ENCODE peak calls at places on chromosomes 6 and 20, in four cellular contexts. U is AG09319, G is esophagus squamous epithelium, O is dorsolateral prefrontal cortex. N is an unnamed sample.

GRCh38 chr6:33850869-33851541 is 47.2 kb upstream of the MLN start:
- DNase-seq in U (no peak), G (no peak), O (no peak), N (no peak)

GRCh38 chr20:41692479-41693135 is 74.4 kb upstream of the CHD6 start:
- DNase-seq in U (no peak), G (peak), O (peak), N (peak)

GRCh38 chr20:13220857-13221297 is at the start of gene ISM1:
- DNase-seq in U (no peak), G (no peak), O (no peak), N (no peak)

GRCh38 chr6:129598244-129599187 is 111.5 kb downstream of the ARHGAP18 start:
- DNase-seq in U (peak), G (no peak), O (no peak), N (peak)

GRCh38 chr6:36177166-36177565 is 19.4 kb upstream of the BRPF3 start:
- DNase-seq in U (no peak), G (no peak), O (no peak), N (no peak)

GRCh38 chr6:138404666-138405337 is 779 bp downstream of the HEBP2 start:
- DNase-seq in U (no peak), G (no peak), O (no peak), N (no peak)

GRCh38 chr6:158653577-158654354 is 3.9 kb downstream of the SYTL3 start:
- DNase-seq in U (no peak), G (no peak), O (no peak), N (no peak)

GRCh38 chr20:63107449-63108200 is 100.9 kb upstream of the BHLHE23 start:
- DNase-seq in U (no peak), G (no peak), O (no peak), N (no peak)

GRCh38 chr6:11206576-11206975 is 25.9 kb downstream of the NEDD9 start:
- DNase-seq in U (no peak), G (no peak), O (no peak), N (no peak)

GRCh38 chr20:6768228-6769185 is 1.0 kb downstream of the BMP2 start:
- DNase-seq in U (no peak), G (no peak), O (peak), N (peak)

GRCh38 chr6:151807513-151808330 is at the start of gene ESR1:
- DNase-seq in U (no peak), G (no peak), O (no peak), N (peak)

GRCh38 chr6:152054441-152054840 is 247.0 kb downstream of the ESR1 start:
- DNase-seq in U (no peak), G (no peak), O (no peak), N (no peak)

GRCh38 chr20:54340667-54341081 is 132.8 kb downstream of the PFDN4 start:
- DNase-seq in U (no peak), G (no peak), O (no peak), N (peak)

GRCh38 chr6:158607411-158608170 is 37.0 kb downstream of the DYNLT1 start:
- DNase-seq in U (no peak), G (no peak), O (no peak), N (peak)

GRCh38 chr6:3603443-3604130 is 146.7 kb upstream of the SLC22A23 start:
- DNase-seq in U (no peak), G (no peak), O (no peak), N (no peak)

GRCh38 chr20:3729811-3730550 is 2.5 kb upstream of the HSPA12B start:
- DNase-seq in U (no peak), G (no peak), O (no peak), N (no peak)

GRCh38 chr20:3728354-3728753 is 4.1 kb upstream of the HSPA12B start:
- DNase-seq in U (no peak), G (no peak), O (no peak), N (no peak)

GRCh38 chr20:3728876-3729275 is 3.6 kb upstream of the HSPA12B start:
- DNase-seq in U (no peak), G (no peak), O (no peak), N (no peak)

GRCh38 chr20:3729378-3729777 is 3.1 kb upstream of the HSPA12B start:
- DNase-seq in U (no peak), G (no peak), O (no peak), N (no peak)

GRCh38 chr20:3727333-3728035 is 5.0 kb upstream of the HSPA12B start:
- DNase-seq in U (peak), G (no peak), O (no peak), N (no peak)
- TF ChIP-seq CTCF in U (no peak), G (no peak), O (no peak), N (no peak)

GRCh38 chr20:57475388-57476072 is 49.4 kb downstream of the CTCFL start:
- DNase-seq in U (no peak), G (no peak), O (peak), N (no peak)

GRCh38 chr20:57474191-57474590 is 50.7 kb downstream of the CTCFL start:
- DNase-seq in U (no peak), G (no peak), O (no peak), N (no peak)

GRCh38 chr20:57474816-57475215 is 50.1 kb downstream of the CTCFL start:
- DNase-seq in U (no peak), G (no peak), O (peak), N (no peak)

GRCh38 chr20:57471496-57472210 is 53.3 kb downstream of the CTCFL start:
- DNase-seq in U (no peak), G (no peak), O (no peak), N (no peak)

DNA sequence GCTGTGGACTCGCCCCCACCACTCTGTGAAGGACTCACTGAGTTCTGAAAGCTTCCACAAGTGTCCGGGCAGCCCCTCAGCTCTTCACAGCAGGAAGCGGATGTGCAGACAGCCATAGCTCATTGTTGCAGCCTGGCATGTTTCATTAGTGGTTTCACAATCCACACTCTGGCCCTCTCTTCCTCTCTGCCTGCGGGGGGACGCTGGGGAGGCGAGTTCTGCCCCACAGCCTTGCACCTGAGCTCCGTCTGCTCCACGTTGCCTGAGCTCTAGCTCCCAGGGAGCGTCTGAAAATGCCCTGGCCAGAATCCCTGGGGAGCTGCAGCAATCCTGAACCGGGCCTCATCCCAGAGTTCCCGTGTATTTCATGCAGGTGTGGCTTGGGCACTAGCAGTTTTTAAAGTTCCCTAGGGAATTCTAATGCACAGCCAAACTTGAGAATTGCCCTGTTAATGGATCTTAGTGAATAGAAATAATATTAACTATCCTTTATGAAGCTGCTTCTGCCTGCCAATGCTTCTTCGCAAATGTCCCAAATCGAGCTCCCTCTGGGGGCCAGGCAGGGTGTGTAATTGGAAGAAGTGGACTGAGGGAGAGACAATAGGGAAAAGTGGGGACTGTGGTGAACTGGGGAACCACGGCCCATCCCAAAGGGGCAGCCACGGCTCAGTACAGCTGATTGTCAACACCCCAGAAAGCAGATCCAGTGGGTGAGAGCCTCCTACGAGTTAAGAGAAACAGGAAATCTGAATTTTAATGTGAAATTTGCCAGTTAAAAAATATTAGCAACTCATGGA is 51.5 kb downstream of the CTCFL start:
- DNase-seq in U (no peak), G (no peak), O (peak), N (no peak)
- TF ChIP-seq CTCF in U (no peak), G (no peak), O (no peak), N (peak)

DNA sequence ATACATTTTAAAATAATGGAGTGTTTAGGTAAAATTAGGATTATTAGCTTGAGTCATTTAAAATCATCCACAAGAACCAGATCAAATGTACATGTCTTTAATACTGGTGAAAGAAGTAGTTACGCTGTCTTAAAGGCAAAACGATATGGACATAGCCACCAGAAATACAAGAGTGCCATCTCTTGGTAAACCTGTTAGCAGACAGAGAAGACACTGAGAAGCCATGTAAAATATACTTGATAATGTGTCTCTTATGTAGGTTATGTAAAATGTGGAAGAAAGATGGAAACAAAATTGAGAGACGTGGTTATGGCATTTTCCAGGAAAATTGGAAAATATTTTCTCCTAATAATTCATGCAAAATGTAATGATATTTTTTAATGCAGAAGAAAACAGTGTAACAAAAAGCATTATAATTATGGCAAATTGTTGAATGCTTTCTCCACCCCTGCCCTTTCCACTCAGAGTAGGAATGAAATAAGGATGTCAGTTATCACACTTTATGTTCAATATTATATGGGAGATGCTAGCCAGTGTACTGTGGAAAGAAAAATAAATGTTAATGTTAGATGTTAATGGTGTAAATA is 12.2 kb upstream of the SLC17A2 start:
- DNase-seq in U (no peak), G (no peak), O (no peak), N (peak)
- TF ChIP-seq CTCF in U (peak), G (no peak), O (no peak), N (peak)

GRCh38 chr6:38387994-38388393 is 251.7 kb downstream of the BTBD9 start:
- DNase-seq in U (peak), G (no peak), O (no peak), N (no peak)
- TF ChIP-seq CTCF in U (no peak), G (no peak), O (no peak), N (no peak)

GRCh38 chr20:3818155-3819151 is 1.9 kb upstream of the AP5S1 start:
- DNase-seq in U (no peak), G (no peak), O (no peak), N (peak)
- TF ChIP-seq CTCF in U (peak), G (peak), O (peak), N (peak)

GRCh38 chr6:155402656-155403304 is 52.9 kb downstream of the NOX3 start:
- DNase-seq in U (no peak), G (no peak), O (no peak), N (no peak)

GRCh38 chr6:155404937-155405336 is 50.7 kb downstream of the NOX3 start:
- DNase-seq in U (no peak), G (no peak), O (no peak), N (no peak)

GRCh38 chr6:155408231-155408630 is 47.4 kb downstream of the NOX3 start:
- DNase-seq in U (no peak), G (no peak), O (no peak), N (no peak)

GRCh38 chr6:155408981-155409380 is 46.7 kb downstream of the NOX3 start:
- DNase-seq in U (no peak), G (no peak), O (no peak), N (no peak)

DNA sequence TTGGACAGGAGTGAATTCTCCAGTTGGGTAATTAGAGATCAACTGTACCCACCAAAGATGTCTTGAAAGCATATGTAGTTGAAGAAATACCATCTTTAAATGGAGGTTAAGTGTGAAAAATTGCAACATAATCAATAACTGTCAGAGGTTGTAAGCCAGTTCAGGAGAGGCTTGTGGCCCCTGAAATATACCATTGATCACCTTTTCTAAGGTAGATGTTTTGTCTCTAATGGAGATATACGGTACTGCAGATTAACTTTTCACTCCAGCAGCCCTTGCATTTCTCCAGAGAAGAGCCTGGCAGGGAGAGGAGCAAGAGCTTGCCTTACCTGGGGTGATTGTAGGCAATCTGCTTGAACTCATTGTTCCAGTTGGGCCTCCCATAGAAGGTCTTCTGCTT is 48.8 kb downstream of the NOX3 start:
- DNase-seq in U (no peak), G (no peak), O (no peak), N (no peak)
- TF ChIP-seq CTCF in U (no peak), G (no peak), O (no peak), N (no peak)

N was measured in brain microvascular endothelial cell.